ENCODE peak calls at places on chromosomes 2 and 18, in six cellular contexts. R is endodermal cell, D is aorta, U is OCI-LY7, A is upper lobe of right lung, Q is AG04450. K is an unnamed sample.

GRCh38 chr18:69161383-69162028 is 239.2 kb upstream of the DOK6 start:
- DNase-seq in U (no peak), Q (peak; percentile 18), D (no peak), A (no peak), R (peak; percentile 50), K (peak; percentile 62)

GRCh38 chr2:233684640-233685039 is 2.9 kb downstream of the UGT1A7 start:
- DNase-seq in D (no peak), Q (no peak), A (no peak), U (no peak), R (no peak), K (no peak)

GRCh38 chr2:222518570-222519381 is 94.4 kb downstream of the SGPP2 start:
- DNase-seq in Q (no peak), R (peak; percentile 65), A (no peak), U (no peak), D (no peak), K (no peak)

GRCh38 chr2:196131949-196132925 is 39.1 kb downstream of the STK17B start:
- DNase-seq in A (no peak), R (peak; percentile 68), Q (no peak), D (no peak), U (peak; percentile 61), K (no peak)

GRCh38 chr2:145593991-145594702 is 1074.2 kb upstream of the ZEB2 start:
- DNase-seq in R (no peak), Q (peak; percentile 34), D (no peak), A (no peak), U (no peak), K (peak; percentile 95)

GRCh38 chr2:128170776-128171175 is 79.8 kb downstream of the UGGT1 start:
- DNase-seq in R (no peak), D (no peak), A (no peak), Q (no peak), U (no peak), K (no peak)

GRCh38 chr2:74917702-74918619 is 40.5 kb upstream of the POLE4 start:
- DNase-seq in A (no peak), D (no peak), R (no peak), U (no peak), Q (peak; percentile 82), K (peak; percentile 55)

GRCh38 chr2:25257032-25257455 is 84.7 kb downstream of the DNMT3A start:
- DNase-seq in A (no peak), R (no peak), Q (peak; percentile 43), U (no peak), D (no peak), K (peak; percentile 61)

GRCh38 chr2:135727968-135728728 is 13.5 kb upstream of the UBXN4 start:
- DNase-seq in R (no peak), Q (no peak), U (no peak), A (no peak), D (no peak), K (no peak)

GRCh38 chr2:73821227-73821626 is 7.5 kb upstream of the STAMBP start:
- DNase-seq in Q (no peak), A (no peak), R (no peak), D (no peak), U (no peak), K (no peak)

GRCh38 chr2:172736419-172737174 is 952 bp downstream of the RAPGEF4 start:
- DNase-seq in U (no peak), Q (no peak), A (no peak), D (no peak), R (peak; percentile 51), K (no peak)

GRCh38 chr2:191470306-191470705 is 207.6 kb upstream of the NABP1 start:
- DNase-seq in D (no peak), Q (no peak), A (no peak), R (no peak), U (no peak), K (no peak)

GRCh38 chr2:44745922-44746321 is 195.6 kb upstream of the SIX3 start:
- DNase-seq in D (no peak), Q (no peak), U (no peak), R (no peak), A (no peak), K (no peak)

GRCh38 chr2:101486258-101486701 is 11.4 kb upstream of the RFX8 start:
- DNase-seq in D (no peak), Q (no peak), U (no peak), A (no peak), R (no peak), K (no peak)

GRCh38 chr2:155377178-155377780 is 678.8 kb downstream of the KCNJ3 start:
- DNase-seq in D (no peak), A (no peak), U (peak; percentile 18), Q (no peak), R (no peak), K (no peak)

GRCh38 chr18:40904295-40904694 is 1050.7 kb upstream of the PIK3C3 start:
- DNase-seq in A (no peak), D (no peak), U (no peak), R (no peak), Q (no peak), K (no peak)

GRCh38 chr2:203675086-203675485 is 31.4 kb upstream of the CD28 start:
- DNase-seq in R (no peak), D (no peak), Q (no peak), U (no peak), A (no peak), K (no peak)

GRCh38 chr2:45617496-45617895 is 6.4 kb upstream of the SRBD1 start:
- DNase-seq in D (no peak), A (no peak), Q (no peak), U (no peak), R (no peak), K (no peak)

GRCh38 chr18:8506251-8507049 is 102.8 kb upstream of the RAB12 start:
- DNase-seq in R (no peak), A (no peak), Q (no peak), D (no peak), U (no peak), K (no peak)

GRCh38 chr2:124566518-124566970 is 541.5 kb downstream of the CNTNAP5 start:
- DNase-seq in D (no peak), A (no peak), Q (no peak), U (no peak), R (no peak), K (no peak)

GRCh38 chr2:191202881-191203397 is 42.3 kb upstream of the MYO1B start:
- DNase-seq in R (no peak), U (no peak), Q (peak; percentile 34), D (no peak), A (no peak), K (no peak)

GRCh38 chr2:44362207-44363015 is 664 bp downstream of the CAMKMT start:
- DNase-seq in A (peak; percentile 68), D (peak; percentile 63), U (peak; percentile 59), Q (no peak), R (no peak), K (peak; percentile 45)

GRCh38 chr2:149394864-149395263 is 64.5 kb downstream of the LYPD6 start:
- DNase-seq in R (no peak), A (no peak), D (no peak), Q (no peak), U (no peak), K (no peak)

GRCh38 chr18:57915848-57916596 is 112.9 kb upstream of the ATP8B1 start:
- DNase-seq in R (no peak), D (no peak), Q (no peak), A (no peak), U (peak; percentile 9), K (no peak)

GRCh38 chr2:736939-737338 is 59.7 kb upstream of the TMEM18 start:
- DNase-seq in D (no peak), Q (no peak), R (no peak), U (no peak), A (no peak), K (no peak)

GRCh38 chr2:735670-736218 is 58.5 kb upstream of the TMEM18 start:
- DNase-seq in Q (no peak), A (no peak), D (no peak), U (no peak), R (no peak), K (no peak)

DNA sequence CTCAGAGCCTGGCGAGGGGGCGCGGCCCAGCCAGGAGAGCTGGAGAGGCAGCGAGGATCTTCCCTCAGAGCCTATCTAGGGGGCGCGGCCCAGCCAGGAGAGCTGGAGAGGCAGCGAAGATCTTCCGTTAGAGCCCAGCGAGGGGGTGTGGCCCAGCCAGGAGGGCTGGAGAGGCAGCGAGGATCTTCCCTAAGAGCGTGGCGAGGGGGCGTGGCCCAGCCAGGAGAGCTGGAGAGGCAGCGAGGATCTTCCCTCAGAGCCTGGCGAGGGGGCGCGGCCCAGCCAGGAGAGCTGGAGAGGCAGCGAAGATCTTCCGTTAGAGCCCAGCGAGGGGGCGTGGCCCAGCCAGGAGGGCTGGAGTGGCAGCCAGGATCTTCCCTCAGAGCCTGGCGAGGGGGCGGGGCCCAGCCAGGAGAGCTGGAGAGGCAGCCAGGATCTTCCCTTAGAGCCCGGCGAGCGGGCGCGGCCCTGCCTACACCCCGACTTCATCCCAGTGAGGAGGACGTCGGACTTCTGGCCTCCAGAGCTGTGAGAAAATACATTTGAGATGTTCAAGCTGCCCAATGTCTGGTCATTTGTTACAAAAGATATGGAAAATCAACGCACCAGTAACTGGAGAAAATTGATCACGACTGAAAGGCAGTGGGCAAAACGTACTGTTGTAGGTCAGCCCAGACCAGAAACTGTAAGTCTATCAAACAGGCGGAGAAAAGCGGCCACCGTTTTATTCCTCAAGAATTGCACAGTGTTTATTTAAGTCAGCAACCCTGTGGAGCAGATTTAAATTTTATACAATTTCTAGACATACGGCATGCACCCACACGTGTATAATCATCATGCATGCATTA is 63.5 kb upstream of the TMEM18 start:
- DNase-seq in Q (peak; percentile 81), A (peak; percentile 81), D (peak; percentile 89), U (no peak), R (peak; percentile 100), K (peak; percentile 79)
- H3K27ac ChIP-seq in Q (peak overlapping the region; percentile 39), A (no peak overlapping the region), D (no peak overlapping the region), U (no peak overlapping the region), R (peak overlapping the region; percentile 77), K (no peak overlapping the region)

GRCh38 chr2:71276311-71277158 is 49.6 kb upstream of the PAIP2B start:
- DNase-seq in U (peak; percentile 91), Q (peak; percentile 15), A (peak; percentile 93), D (peak; percentile 92), R (peak; percentile 98), K (peak; percentile 76)
- H3K27ac ChIP-seq in U (no peak overlapping the region), Q (no peak overlapping the region), A (peak overlapping the region; percentile 3), D (peak overlapping the region; percentile 20), R (no peak overlapping the region), K (no peak overlapping the region)

GRCh38 chr2:10407841-10408648 is 40.1 kb downstream of the ODC1 start:
- DNase-seq in R (peak; percentile 89), A (peak; percentile 85), D (no peak), U (peak; percentile 39), Q (no peak), K (peak; percentile 24)
- H3K27ac ChIP-seq in R (no peak overlapping the region), A (peak overlapping the region; percentile 82), D (no peak overlapping the region), U (no peak overlapping the region), Q (peak overlapping the region; percentile 21), K (no peak overlapping the region)

DNA sequence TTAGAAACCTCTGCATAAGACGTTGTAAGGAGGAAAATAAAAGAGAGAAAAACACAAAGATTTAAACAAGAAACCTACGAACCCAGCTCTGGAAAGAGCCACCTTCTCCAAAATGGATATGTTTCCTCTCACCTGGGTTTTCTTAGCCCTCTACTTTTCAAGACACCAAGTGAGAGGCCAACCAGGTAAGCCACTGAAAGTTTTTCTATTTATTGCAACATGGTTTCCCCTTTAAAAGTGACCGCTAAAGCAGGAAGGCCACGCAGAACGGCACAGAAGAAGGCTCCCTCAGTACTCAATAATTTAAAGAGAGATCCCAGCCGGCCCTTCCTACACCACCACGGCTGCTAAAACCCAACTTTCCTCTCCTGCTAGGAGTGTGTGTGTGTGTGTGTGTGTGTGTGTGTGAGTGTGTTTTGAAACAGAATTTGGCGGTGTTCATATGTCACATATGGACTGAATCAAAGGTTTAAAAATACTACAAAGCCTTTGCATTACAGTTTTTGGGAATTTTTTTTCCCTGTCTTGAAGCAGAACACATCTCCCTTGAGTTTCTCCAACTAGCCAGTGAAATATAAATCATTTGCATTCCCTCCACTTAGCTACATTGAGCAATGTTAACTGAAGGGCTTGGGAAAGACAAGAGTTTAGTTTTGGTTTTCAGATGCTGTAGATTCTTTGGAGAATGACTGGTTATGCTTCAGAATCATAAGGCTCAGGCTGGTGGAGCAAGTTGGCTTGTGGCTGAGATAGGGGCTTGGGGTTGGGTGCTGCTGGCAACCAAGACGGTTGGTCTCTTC is 1.1 kb downstream of the NRP2 start:
- DNase-seq in R (peak; percentile 58), A (no peak), Q (no peak), U (no peak), D (no peak), K (no peak)
- H3K27ac ChIP-seq in R (no peak overlapping the region), A (peak overlapping the region; percentile 81), Q (peak overlapping the region; percentile 71), U (no peak overlapping the region), D (peak overlapping the region; percentile 32), K (peak overlapping the region; percentile 36)